ENCODE peak calls at places on chromosomes 13 and 19, in nine cellular contexts. One of them, this sample, is unnamed.

GRCh38 chr13:113989585-113990300 is 15.9 kb upstream of the C13orf46 start:
- DNase-seq in endodermal cell: no peak
- DNase-seq in HFFc6: no peak
- DNase-seq in HL-60: peak
- DNase-seq in activated CD4-positive, alpha-beta T cell treated with anti-CD3 and anti-CD28 coated beads, Interleukin-2, amount 50 U/mL, for 24 hours: no peak
- DNase-seq in T-helper 17 cell: no peak
- DNase-seq in RWPE1: no peak
- DNase-seq in choroid plexus epithelial cell: no peak
- DNase-seq in EH: no peak
- DNase-seq in this sample: no peak

GRCh38 chr13:52447354-52447753 is 3.1 kb downstream of the VPS36 start:
- DNase-seq in EH: no peak
- DNase-seq in HL-60: no peak
- DNase-seq in activated CD4-positive, alpha-beta T cell treated with anti-CD3 and anti-CD28 coated beads, Interleukin-2, amount 50 U/mL, for 24 hours: no peak
- DNase-seq in endodermal cell: no peak
- DNase-seq in HFFc6: no peak
- DNase-seq in choroid plexus epithelial cell: no peak
- DNase-seq in T-helper 17 cell: no peak
- DNase-seq in RWPE1: no peak
- DNase-seq in this sample: no peak

GRCh38 chr19:11355160-11356073 is at the start of gene PLPPR2:
- DNase-seq in T-helper 17 cell: peak
- DNase-seq in choroid plexus epithelial cell: peak
- DNase-seq in RWPE1: peak
- DNase-seq in endodermal cell: peak
- DNase-seq in HL-60: peak
- DNase-seq in EH: peak
- DNase-seq in HFFc6: peak
- DNase-seq in activated CD4-positive, alpha-beta T cell treated with anti-CD3 and anti-CD28 coated beads, Interleukin-2, amount 50 U/mL, for 24 hours: peak
- DNase-seq in this sample: peak

GRCh38 chr19:48413879-48414623 is 20.6 kb downstream of the GRIN2D start:
- DNase-seq in choroid plexus epithelial cell: no peak
- DNase-seq in endodermal cell: peak
- DNase-seq in EH: peak
- DNase-seq in activated CD4-positive, alpha-beta T cell treated with anti-CD3 and anti-CD28 coated beads, Interleukin-2, amount 50 U/mL, for 24 hours: no peak
- DNase-seq in HL-60: no peak
- DNase-seq in RWPE1: no peak
- DNase-seq in T-helper 17 cell: no peak
- DNase-seq in HFFc6: no peak
- DNase-seq in this sample: no peak

GRCh38 chr19:6417713-6418561 is 6.7 kb downstream of the KHSRP start:
- DNase-seq in EH: peak
- DNase-seq in T-helper 17 cell: no peak
- DNase-seq in HL-60: no peak
- DNase-seq in HFFc6: no peak
- DNase-seq in RWPE1: no peak
- DNase-seq in choroid plexus epithelial cell: peak
- DNase-seq in endodermal cell: peak
- DNase-seq in activated CD4-positive, alpha-beta T cell treated with anti-CD3 and anti-CD28 coated beads, Interleukin-2, amount 50 U/mL, for 24 hours: no peak
- DNase-seq in this sample: no peak

GRCh38 chr19:15260939-15261338 is 28.7 kb upstream of the EPHX3 start:
- DNase-seq in EH: peak
- DNase-seq in RWPE1: no peak
- DNase-seq in HFFc6: no peak
- DNase-seq in endodermal cell: no peak
- DNase-seq in HL-60: no peak
- DNase-seq in choroid plexus epithelial cell: peak
- DNase-seq in T-helper 17 cell: no peak
- DNase-seq in activated CD4-positive, alpha-beta T cell treated with anti-CD3 and anti-CD28 coated beads, Interleukin-2, amount 50 U/mL, for 24 hours: no peak
- DNase-seq in this sample: no peak

GRCh38 chr13:94168784-94169512 is 310.5 kb downstream of the DCT start:
- DNase-seq in RWPE1: no peak
- DNase-seq in T-helper 17 cell: no peak
- DNase-seq in EH: no peak
- DNase-seq in choroid plexus epithelial cell: peak
- DNase-seq in activated CD4-positive, alpha-beta T cell treated with anti-CD3 and anti-CD28 coated beads, Interleukin-2, amount 50 U/mL, for 24 hours: no peak
- DNase-seq in HFFc6: no peak
- DNase-seq in HL-60: no peak
- DNase-seq in endodermal cell: no peak
- DNase-seq in this sample: no peak

GRCh38 chr19:3129112-3129511 is 6.7 kb upstream of the GNA15 start:
- DNase-seq in HL-60: no peak
- DNase-seq in T-helper 17 cell: no peak
- DNase-seq in choroid plexus epithelial cell: peak
- DNase-seq in activated CD4-positive, alpha-beta T cell treated with anti-CD3 and anti-CD28 coated beads, Interleukin-2, amount 50 U/mL, for 24 hours: no peak
- DNase-seq in HFFc6: peak
- DNase-seq in RWPE1: no peak
- DNase-seq in EH: peak
- DNase-seq in endodermal cell: peak
- DNase-seq in this sample: peak

GRCh38 chr19:7386308-7386707 is 37.6 kb downstream of the ARHGEF18 start:
- DNase-seq in HFFc6: no peak
- DNase-seq in HL-60: no peak
- DNase-seq in choroid plexus epithelial cell: no peak
- DNase-seq in T-helper 17 cell: no peak
- DNase-seq in RWPE1: no peak
- DNase-seq in endodermal cell: peak
- DNase-seq in EH: peak
- DNase-seq in activated CD4-positive, alpha-beta T cell treated with anti-CD3 and anti-CD28 coated beads, Interleukin-2, amount 50 U/mL, for 24 hours: no peak
- DNase-seq in this sample: peak

GRCh38 chr19:11265785-11266236 is 3.5 kb upstream of the DOCK6 start:
- DNase-seq in HFFc6: no peak
- DNase-seq in EH: no peak
- DNase-seq in choroid plexus epithelial cell: no peak
- DNase-seq in endodermal cell: no peak
- DNase-seq in activated CD4-positive, alpha-beta T cell treated with anti-CD3 and anti-CD28 coated beads, Interleukin-2, amount 50 U/mL, for 24 hours: no peak
- DNase-seq in T-helper 17 cell: no peak
- DNase-seq in HL-60: no peak
- DNase-seq in RWPE1: peak
- DNase-seq in this sample: peak

GRCh38 chr13:50358221-50358620 is 343.0 kb downstream of the KCNRG start:
- DNase-seq in HL-60: no peak
- DNase-seq in activated CD4-positive, alpha-beta T cell treated with anti-CD3 and anti-CD28 coated beads, Interleukin-2, amount 50 U/mL, for 24 hours: no peak
- DNase-seq in HFFc6: no peak
- DNase-seq in endodermal cell: no peak
- DNase-seq in T-helper 17 cell: no peak
- DNase-seq in EH: no peak
- DNase-seq in RWPE1: no peak
- DNase-seq in choroid plexus epithelial cell: peak
- DNase-seq in this sample: no peak

GRCh38 chr19:10895363-10895762 is 24.0 kb downstream of the CARM1 start:
- DNase-seq in EH: no peak
- DNase-seq in HL-60: no peak
- DNase-seq in RWPE1: no peak
- DNase-seq in T-helper 17 cell: no peak
- DNase-seq in endodermal cell: peak
- DNase-seq in HFFc6: no peak
- DNase-seq in choroid plexus epithelial cell: no peak
- DNase-seq in activated CD4-positive, alpha-beta T cell treated with anti-CD3 and anti-CD28 coated beads, Interleukin-2, amount 50 U/mL, for 24 hours: no peak
- DNase-seq in this sample: no peak

GRCh38 chr13:59914556-59914955 is 249.2 kb downstream of the DIAPH3 start:
- DNase-seq in choroid plexus epithelial cell: peak
- DNase-seq in endodermal cell: no peak
- DNase-seq in activated CD4-positive, alpha-beta T cell treated with anti-CD3 and anti-CD28 coated beads, Interleukin-2, amount 50 U/mL, for 24 hours: no peak
- DNase-seq in EH: peak
- DNase-seq in HFFc6: peak
- DNase-seq in HL-60: no peak
- DNase-seq in RWPE1: no peak
- DNase-seq in T-helper 17 cell: no peak
- DNase-seq in this sample: peak

GRCh38 chr19:42695811-42696503 is 44.3 kb downstream of the PSG3 start:
- DNase-seq in endodermal cell: no peak
- DNase-seq in choroid plexus epithelial cell: no peak
- DNase-seq in activated CD4-positive, alpha-beta T cell treated with anti-CD3 and anti-CD28 coated beads, Interleukin-2, amount 50 U/mL, for 24 hours: no peak
- DNase-seq in EH: no peak
- DNase-seq in RWPE1: no peak
- DNase-seq in T-helper 17 cell: no peak
- DNase-seq in HL-60: no peak
- DNase-seq in HFFc6: no peak
- DNase-seq in this sample: no peak

GRCh38 chr13:50463662-50464061 is 379.8 kb downstream of the DLEU7 start:
- DNase-seq in endodermal cell: no peak
- DNase-seq in choroid plexus epithelial cell: no peak
- DNase-seq in HFFc6: no peak
- DNase-seq in activated CD4-positive, alpha-beta T cell treated with anti-CD3 and anti-CD28 coated beads, Interleukin-2, amount 50 U/mL, for 24 hours: no peak
- DNase-seq in HL-60: no peak
- DNase-seq in EH: peak
- DNase-seq in T-helper 17 cell: no peak
- DNase-seq in RWPE1: no peak
- DNase-seq in this sample: no peak

GRCh38 chr19:1954547-1954946 is 13.6 kb downstream of the CSNK1G2 start:
- DNase-seq in HFFc6: no peak
- DNase-seq in EH: no peak
- DNase-seq in HL-60: no peak
- DNase-seq in RWPE1: no peak
- DNase-seq in choroid plexus epithelial cell: no peak
- DNase-seq in activated CD4-positive, alpha-beta T cell treated with anti-CD3 and anti-CD28 coated beads, Interleukin-2, amount 50 U/mL, for 24 hours: no peak
- DNase-seq in endodermal cell: no peak
- DNase-seq in T-helper 17 cell: no peak
- DNase-seq in this sample: no peak

GRCh38 chr19:40717880-40718773 is 1.2 kb downstream of the ITPKC start:
- DNase-seq in T-helper 17 cell: no peak
- DNase-seq in choroid plexus epithelial cell: no peak
- DNase-seq in endodermal cell: peak
- DNase-seq in RWPE1: peak
- DNase-seq in HL-60: no peak
- DNase-seq in HFFc6: no peak
- DNase-seq in EH: peak
- DNase-seq in activated CD4-positive, alpha-beta T cell treated with anti-CD3 and anti-CD28 coated beads, Interleukin-2, amount 50 U/mL, for 24 hours: no peak
- DNase-seq in this sample: peak

This sample was measured in renal cortical epithelial cell.